ENCODE peak calls at places on chromosomes 3 and 15, in eight cellular contexts. P, U, O, F, K, V, C and T are unnamed samples.

GRCh38 chr3:113714702-113715101 is 18.3 kb upstream of the USF3 start:
- ATAC-seq in O (no peak), P (no peak), U (peak; percentile 55), C (no peak), V (no peak), K (no peak), F (no peak), T (no peak)

GRCh38 chr3:156492801-156493261 is 62.1 kb downstream of the SSR3 start:
- ATAC-seq in C (no peak), F (no peak), O (no peak), K (no peak), P (no peak), U (no peak), V (peak; percentile 51), T (peak; percentile 6)

GRCh38 chr15:58696740-58697139 is 52.8 kb downstream of the ADAM10 start:
- ATAC-seq in C (no peak), K (no peak), U (no peak), O (peak; percentile 59), V (no peak), F (no peak), P (no peak), T (no peak)

GRCh38 chr3:130442284-130442683 is 74.7 kb upstream of the COL6A6 start:
- ATAC-seq in V (no peak), U (no peak), O (peak; percentile 77), P (no peak), C (no peak), F (no peak), K (no peak), T (no peak)

GRCh38 chr3:153246805-153247204 is 84.8 kb downstream of the RAP2B start:
- ATAC-seq in P (no peak), F (no peak), O (no peak), K (no peak), U (no peak), C (no peak), V (peak; percentile 63), T (peak; percentile 73)

GRCh38 chr15:65334586-65335231 is 30.2 kb downstream of the RNU5B-1 start:
- ATAC-seq in U (no peak), C (no peak), V (no peak), F (no peak), K (no peak), P (no peak), O (peak; percentile 60), T (no peak)

GRCh38 chr3:123275691-123276090 is 73.9 kb downstream of the SEC22A start:
- ATAC-seq in F (no peak), O (no peak), V (no peak), C (no peak), K (no peak), U (no peak), P (no peak), T (no peak)

GRCh38 chr15:101183926-101184305 is 67.9 kb downstream of the CHSY1 start:
- ATAC-seq in K (peak; percentile 57), F (no peak), O (no peak), U (no peak), P (no peak), V (no peak), C (no peak), T (no peak)

GRCh38 chr3:63970596-63971468 is 52.5 kb downstream of the PSMD6 start:
- ATAC-seq in K (peak; percentile 19), U (peak; percentile 11), P (no peak), C (no peak), V (peak; percentile 22), F (no peak), O (peak; percentile 81), T (peak; percentile 52)

GRCh38 chr3:61483997-61484396 is 77.4 kb upstream of the PTPRG start:
- ATAC-seq in U (no peak), C (no peak), V (no peak), K (no peak), O (no peak), P (no peak), F (no peak), T (no peak)

GRCh38 chr3:45821127-45821526 is 20.8 kb downstream of the LZTFL1 start:
- ATAC-seq in F (no peak), U (no peak), P (no peak), K (no peak), O (no peak), C (no peak), V (no peak), T (no peak)

GRCh38 chr3:10783360-10784346 is 32.4 kb upstream of the SLC6A11 start:
- ATAC-seq in V (peak; percentile 32), P (peak; percentile 87), O (peak; percentile 82), C (peak; percentile 77), K (peak; percentile 87), U (peak; percentile 65), F (no peak), T (no peak)

GRCh38 chr3:150763122-150763840 is at the start of gene SIAH2:
- ATAC-seq in F (peak; percentile 93), O (peak; percentile 80), K (peak; percentile 83), P (peak; percentile 81), C (peak; percentile 78), V (peak; percentile 94), U (peak; percentile 88), T (peak; percentile 93)

GRCh38 chr3:149442845-149443544 is 31.5 kb upstream of the TM4SF4 start:
- ATAC-seq in V (no peak), K (no peak), U (no peak), P (peak; percentile 49), O (no peak), F (no peak), C (peak; percentile 84), T (no peak)

DNA sequence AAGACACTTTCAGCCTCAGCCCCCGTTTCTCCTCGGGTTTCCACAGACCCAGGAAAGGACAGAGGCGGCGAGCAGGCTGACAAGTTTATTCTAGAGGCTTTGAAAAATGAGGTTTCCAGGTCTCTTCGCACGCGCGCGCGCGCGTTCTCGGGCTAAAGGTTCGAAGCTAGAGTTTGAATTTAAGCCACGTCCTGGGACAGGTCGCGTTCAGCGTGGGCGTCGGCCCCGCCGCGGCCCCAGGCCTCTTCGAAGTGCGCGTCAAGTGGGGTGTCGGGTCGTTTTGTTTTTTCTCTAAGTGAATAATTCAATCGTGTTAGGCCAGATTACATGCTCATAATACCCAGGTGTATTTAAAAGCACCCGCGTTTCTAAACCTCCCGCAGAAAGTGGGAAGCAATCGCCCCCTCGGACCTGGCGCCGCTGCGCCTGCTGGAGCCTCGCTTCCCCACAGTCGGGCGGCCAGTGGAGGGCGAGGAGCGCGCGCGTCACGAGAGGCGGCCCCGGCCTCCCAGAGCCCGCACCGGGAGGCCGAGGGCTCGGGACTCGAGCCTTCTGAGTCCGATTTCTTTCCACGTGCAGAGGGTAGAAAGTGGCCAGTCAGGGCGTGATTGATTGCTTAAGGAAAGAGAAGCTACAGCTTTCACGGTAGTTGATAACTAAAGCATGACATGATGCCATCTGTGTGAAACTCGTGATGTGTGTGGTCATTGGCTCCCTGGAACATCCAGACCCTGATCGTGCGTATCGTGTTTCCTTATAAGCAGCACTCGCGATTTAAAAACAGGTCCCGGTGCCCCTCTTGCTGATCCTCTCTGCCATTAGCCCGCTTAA is 15.8 kb upstream of the SOX2 start:
- ATAC-seq in P (no peak), C (no peak), V (peak; percentile 73), K (no peak), O (peak; percentile 21), U (no peak), F (no peak), T (peak; percentile 46)
- TF ChIP-seq POLR2AphosphoS5 in P (no peak), C (no peak), V (no peak), K (no peak), O (no peak), U (no peak), F (no peak), T (no peak)

DNA sequence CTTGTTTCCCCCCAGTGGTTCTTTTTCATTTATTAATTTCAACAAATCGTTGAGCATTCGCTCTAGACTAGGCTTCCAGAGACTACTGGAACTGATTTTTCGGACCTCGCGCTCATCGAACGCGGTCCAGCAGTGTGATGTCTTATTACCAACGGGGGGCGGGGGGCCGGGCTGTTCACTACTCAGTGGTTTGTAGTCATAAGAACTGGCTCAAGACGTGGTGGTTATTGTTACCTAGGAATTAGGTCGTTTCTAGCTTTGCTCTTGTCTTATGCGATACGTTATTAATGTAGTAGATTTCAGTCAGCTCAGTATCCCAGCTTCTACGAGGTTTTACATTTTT is 855 bp downstream of the RBM5 start:
- ATAC-seq in F (no peak), K (peak; percentile 49), P (no peak), C (peak; percentile 37), O (peak; percentile 30), U (peak; percentile 7), V (peak; percentile 59), T (no peak)
- TF ChIP-seq POLR2AphosphoS5 in F (no peak), K (no peak), P (no peak), C (no peak), O (no peak), U (no peak), V (no peak), T (no peak)

GRCh38 chr3:36244728-36245127 is 135.6 kb upstream of the STAC start:
- ATAC-seq in U (no peak), O (no peak), P (no peak), F (no peak), C (no peak), V (no peak), K (no peak), T (no peak)

DNA sequence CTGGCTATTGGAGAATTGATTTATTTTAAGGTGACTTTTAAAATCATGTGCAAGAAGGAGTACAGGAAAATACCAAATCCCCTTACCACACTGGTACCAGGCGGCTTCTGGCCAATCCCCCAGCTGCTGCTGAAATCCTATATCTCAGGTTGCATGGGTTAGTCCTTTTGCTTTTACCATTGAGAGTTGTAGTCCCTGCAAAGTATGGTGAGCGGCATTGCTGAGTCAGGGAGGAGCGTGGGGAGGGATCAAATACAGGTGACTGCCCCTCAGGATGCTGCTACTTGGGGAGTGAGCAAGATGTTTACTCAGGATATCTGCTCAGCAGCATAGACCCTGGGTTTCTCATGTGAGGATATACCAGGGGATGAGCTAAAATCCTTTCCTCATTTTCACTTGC is 131.9 kb upstream of the STAC start:
- ATAC-seq in U (no peak), C (no peak), K (no peak), P (no peak), V (no peak), F (no peak), O (peak; percentile 74), T (no peak)
- TF ChIP-seq POLR2AphosphoS5 in U (no peak), C (no peak), K (no peak), P (no peak), V (no peak), F (no peak), O (no peak), T (no peak)

GRCh38 chr3:76869726-76870414 is 170.0 kb upstream of the ROBO2 start:
- ATAC-seq in F (no peak), K (no peak), P (no peak), C (peak; percentile 80), V (no peak), U (peak; percentile 84), O (no peak), T (no peak)

GRCh38 chr3:76859596-76859995 is 180.3 kb upstream of the ROBO2 start:
- ATAC-seq in P (no peak), O (no peak), C (peak; percentile 52), V (no peak), K (no peak), F (no peak), U (no peak), T (no peak)

GRCh38 chr3:76866729-76867461 is 173.0 kb upstream of the ROBO2 start:
- ATAC-seq in O (no peak), V (no peak), P (no peak), C (peak; percentile 92), F (no peak), K (no peak), U (no peak), T (no peak)

DNA sequence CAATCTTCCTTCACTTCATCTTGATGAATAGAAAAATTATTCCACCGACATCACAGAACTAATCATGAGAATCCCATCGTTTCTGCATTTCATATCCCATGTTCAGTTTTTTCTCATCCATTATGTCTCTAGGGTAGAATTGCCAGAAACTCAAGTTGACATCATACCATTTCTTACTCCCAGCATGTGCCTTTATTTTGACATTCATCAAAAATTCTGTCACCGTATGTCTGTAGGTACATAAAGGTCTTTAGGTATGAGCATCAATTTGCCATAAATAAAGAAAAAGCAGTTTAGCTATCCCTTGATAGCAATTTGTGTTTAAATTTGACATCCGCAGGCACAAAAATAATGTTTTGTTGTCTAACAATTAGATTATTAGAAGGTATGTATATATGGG is 175.5 kb upstream of the ROBO2 start:
- ATAC-seq in F (no peak), O (no peak), V (no peak), C (no peak), P (no peak), K (no peak), U (no peak), T (no peak)
- TF ChIP-seq POLR2AphosphoS5 in F (no peak), O (no peak), V (no peak), C (no peak), P (no peak), K (no peak), U (no peak), T (no peak)